ENCODE peak calls at places on chromosome 4, in five cellular contexts. I is islet precursor cell, V is EH, L is MG63, Y is NB4. P is an unnamed sample.

GRCh38 chr4:165700855-165701254 is 172.2 kb upstream of the TLL1 start:
- DNase-seq in I (peak), V (no peak), L (no peak), Y (no peak), P (no peak)

GRCh38 chr4:102687373-102687981 is 73.3 kb downstream of the MANBA start:
- DNase-seq in I (no peak), V (peak), L (peak), Y (no peak), P (no peak)

GRCh38 chr4:52925531-52925968 is 63.4 kb downstream of the RASL11B start:
- DNase-seq in I (no peak), V (no peak), L (no peak), Y (peak), P (no peak)

GRCh38 chr4:186298034-186298647 is 32.2 kb downstream of the F11 start:
- DNase-seq in I (peak), V (no peak), L (no peak), Y (no peak), P (no peak)

GRCh38 chr4:119932277-119932676 is 134.4 kb downstream of the MAD2L1 start:
- DNase-seq in I (no peak), V (no peak), L (no peak), Y (peak), P (no peak)

GRCh38 chr4:150540536-150540935 is 41.4 kb upstream of the MAB21L2 start:
- DNase-seq in I (no peak), V (no peak), L (no peak), Y (no peak), P (no peak)

GRCh38 chr4:83725076-83726074 is 189.5 kb downstream of the GPAT3 start:
- DNase-seq in I (no peak), V (no peak), L (no peak), Y (no peak), P (no peak)

GRCh38 chr4:8101796-8102355 is 56.7 kb downstream of the ABLIM2 start:
- DNase-seq in I (no peak), V (no peak), L (no peak), Y (no peak), P (no peak)

GRCh38 chr4:25862411-25863346 is at the start of gene SEL1L3:
- DNase-seq in I (peak), V (peak), L (peak), Y (peak), P (no peak)

GRCh38 chr4:4574792-4575191 is 32.9 kb upstream of the STX18 start:
- DNase-seq in I (peak), V (peak), L (peak), Y (no peak), P (no peak)

GRCh38 chr4:6620891-6621555 is 19.5 kb upstream of the MRFAP1 start:
- DNase-seq in I (peak), V (no peak), L (no peak), Y (no peak), P (peak)

GRCh38 chr4:130288576-130288975 is 1192.6 kb downstream of the C4orf33 start:
- DNase-seq in I (no peak), V (no peak), L (no peak), Y (no peak), P (no peak)

GRCh38 chr4:37639551-37640293 is 46.5 kb downstream of the RELL1 start:
- DNase-seq in I (no peak), V (no peak), L (no peak), Y (no peak), P (no peak)

GRCh38 chr4:101418055-101418454 is 70.7 kb upstream of the PPP3CA start:
- DNase-seq in I (no peak), V (no peak), L (no peak), Y (peak), P (no peak)

GRCh38 chr4:89797117-89797516 is 39.8 kb downstream of the SNCA start:
- DNase-seq in I (peak), V (peak), L (peak), Y (no peak), P (no peak)

GRCh38 chr4:56370377-56370776 is 16.9 kb downstream of the AASDH start:
- DNase-seq in I (no peak), V (no peak), L (no peak), Y (no peak), P (no peak)

GRCh38 chr4:4853371-4853823 is 6.1 kb upstream of the MSX1 start:
- DNase-seq in I (peak), V (no peak), L (no peak), Y (no peak), P (peak)

GRCh38 chr4:147136308-147136707 is 190.6 kb upstream of the TTC29 start:
- DNase-seq in I (no peak), V (peak), L (no peak), Y (no peak), P (no peak)

GRCh38 chr4:8267077-8267476 is 2.5 kb upstream of the HTRA3 start:
- DNase-seq in I (peak), V (peak), L (no peak), Y (peak), P (peak)

GRCh38 chr4:109183851-109184345 is 118.6 kb downstream of the COL25A1 start:
- DNase-seq in I (no peak), V (no peak), L (no peak), Y (no peak), P (no peak)

GRCh38 chr4:1210971-1211370 is 38.0 kb downstream of the CTBP1 start:
- DNase-seq in I (no peak), V (no peak), L (peak), Y (no peak), P (peak)

GRCh38 chr4:98929341-98930267 is 671 bp upstream of the EIF4E start:
- DNase-seq in I (peak), V (peak), L (peak), Y (peak), P (peak)

GRCh38 chr4:64581422-64581821 is 172.2 kb upstream of the TECRL start:
- DNase-seq in I (no peak), V (peak), L (peak), Y (no peak), P (no peak)

GRCh38 chr4:39255266-39255665 is 72.9 kb downstream of the WDR19 start:
- DNase-seq in I (no peak), V (peak), L (no peak), Y (no peak), P (no peak)

GRCh38 chr4:63123441-63123840 is 1285.8 kb downstream of the TECRL start:
- DNase-seq in I (no peak), V (no peak), L (no peak), Y (no peak), P (no peak)

GRCh38 chr4:168724960-168725359 is 228.1 kb downstream of the PALLD start:
- DNase-seq in I (no peak), V (peak), L (peak), Y (no peak), P (no peak)

GRCh38 chr4:185587444-185588161 is 52.3 kb upstream of the PDLIM3 start:
- DNase-seq in I (peak), V (no peak), L (no peak), Y (no peak), P (no peak)

GRCh38 chr4:92172203-92172602 is 131.6 kb upstream of the GRID2 start:
- DNase-seq in I (no peak), V (no peak), L (no peak), Y (no peak), P (no peak)

GRCh38 chr4:7170012-7170411 is 22.3 kb upstream of the SORCS2 start:
- DNase-seq in I (peak), V (no peak), L (no peak), Y (no peak), P (no peak)

GRCh38 chr4:74873545-74874295 is 59.2 kb upstream of the PARM1 start:
- DNase-seq in I (no peak), V (no peak), L (no peak), Y (no peak), P (no peak)

GRCh38 chr4:67292649-67293048 is 252.7 kb downstream of the CENPC start:
- DNase-seq in I (no peak), V (no peak), L (no peak), Y (no peak), P (no peak)

GRCh38 chr4:75490155-75490554 is 24.0 kb downstream of the RCHY1 start:
- DNase-seq in I (no peak), V (peak), L (no peak), Y (peak), P (no peak)

GRCh38 chr4:25258980-25259578 is 25.2 kb downstream of the PI4K2B start:
- DNase-seq in I (no peak), V (peak), L (no peak), Y (no peak), P (no peak)